ENCODE peak calls at places on chromosomes 13 and 19, in four cellular contexts. M is sigmoid colon, B is GM03348, N is fibroblast of the conjunctiva. O is an unnamed sample.

GRCh38 chr19:49506575-49507105 is 5.8 kb upstream of the FCGRT start:
- DNase-seq in B (peak), M (no peak), N (no peak), O (peak)

GRCh38 chr19:55080121-55080914 is 4.6 kb downstream of the EPS8L1 start:
- DNase-seq in B (peak), M (no peak), N (peak), O (peak)

GRCh38 chr19:38190061-38190460 is 34.0 kb downstream of the DPF1 start:
- DNase-seq in N (no peak), M (no peak), B (no peak), O (no peak)

GRCh38 chr19:38745316-38745715 is 1.0 kb upstream of the CAPN12 start:
- DNase-seq in M (no peak), B (no peak), N (no peak), O (peak)

GRCh38 chr13:105587786-105588185 is 947.7 kb downstream of the EFNB2 start:
- DNase-seq in B (no peak), N (no peak), M (no peak), O (no peak)

GRCh38 chr13:77386880-77387606 is 60.1 kb upstream of the MYCBP2 start:
- DNase-seq in M (no peak), N (no peak), B (peak), O (peak)

GRCh38 chr19:52307275-52307674 is 10.3 kb downstream of the ZNF480 start:
- DNase-seq in N (no peak), B (no peak), M (no peak), O (no peak)

GRCh38 chr13:41837668-41838067 is 123.2 kb downstream of the VWA8 start:
- DNase-seq in M (no peak), N (no peak), B (no peak), O (no peak)

GRCh38 chr13:97477824-97478223 is 43.9 kb downstream of the RAP2A start:
- DNase-seq in M (no peak), B (no peak), N (no peak), O (no peak)

GRCh38 chr19:52648336-52648990 is 10.3 kb upstream of the ZNF83 start:
- DNase-seq in B (peak), N (no peak), M (no peak), O (peak)

GRCh38 chr13:32010137-32010536 is 21.4 kb upstream of the FRY start:
- DNase-seq in N (no peak), M (no peak), B (peak), O (peak)

GRCh38 chr13:102892504-102892903 is 46.7 kb downstream of the ERCC5 start:
- DNase-seq in M (no peak), N (no peak), B (no peak), O (no peak)

GRCh38 chr13:79621902-79622301 is 140.9 kb downstream of the NDFIP2 start:
- DNase-seq in B (no peak), M (no peak), N (no peak), O (no peak)

GRCh38 chr19:14089662-14090508 is 666 bp downstream of the SAMD1 start:
- DNase-seq in N (no peak), M (no peak), B (peak), O (peak)

GRCh38 chr19:46766569-46767317 is 20.5 kb upstream of the STRN4 start:
- DNase-seq in N (no peak), M (peak), B (no peak), O (no peak)

GRCh38 chr19:41263042-41263849 is 926 bp upstream of the HNRNPUL1 start:
- DNase-seq in N (peak), B (peak), M (peak), O (peak)

GRCh38 chr13:111493468-111493867 is 173.0 kb downstream of the TEX29 start:
- DNase-seq in N (no peak), M (no peak), B (no peak), O (no peak)

GRCh38 chr19:57830071-57830602 is at the start of gene ZNF587B:
- DNase-seq in N (peak), B (no peak), M (peak), O (no peak)

GRCh38 chr19:27872370-27872769 is 1340.6 kb downstream of the UQCRFS1 start:
- DNase-seq in B (no peak), M (no peak), N (no peak), O (no peak)

GRCh38 chr13:48318714-48319457 is 15.3 kb downstream of the RB1 start:
- DNase-seq in B (no peak), N (no peak), M (peak), O (no peak)

GRCh38 chr13:94419304-94419943 is 60.1 kb downstream of the DCT start:
- DNase-seq in B (peak), N (peak), M (no peak), O (no peak)

GRCh38 chr13:57138988-57139387 is 1.7 kb upstream of the PRR20A start:
- DNase-seq in B (no peak), M (no peak), N (no peak), O (no peak)

GRCh38 chr13:41905600-41906254 is 55.2 kb downstream of the VWA8 start:
- DNase-seq in B (peak), M (no peak), N (peak), O (peak)

GRCh38 chr13:99176309-99177276 is 24.1 kb upstream of the UBAC2 start:
- DNase-seq in M (peak), B (peak), N (peak), O (peak)

GRCh38 chr13:67620665-67621064 is 390.5 kb upstream of the PCDH9 start:
- DNase-seq in M (no peak), N (no peak), B (no peak), O (no peak)

GRCh38 chr19:34305221-34306058 is 51.1 kb downstream of the GARRE1 start:
- DNase-seq in B (no peak), M (no peak), N (no peak), O (no peak)

GRCh38 chr13:106391271-106391670 is 144.2 kb downstream of the EFNB2 start:
- DNase-seq in M (no peak), B (no peak), N (no peak), O (no peak)

GRCh38 chr13:110576736-110577476 is 15.4 kb upstream of the RAB20 start:
- DNase-seq in B (no peak), N (no peak), M (no peak), O (no peak)

GRCh38 chr13:66657165-66657895 is 572.8 kb downstream of the PCDH9 start:
- DNase-seq in M (peak), B (peak), N (peak), O (peak)

GRCh38 chr19:31152906-31153305 is 196.3 kb downstream of the TSHZ3 start:
- DNase-seq in B (no peak), M (no peak), N (no peak), O (no peak)

GRCh38 chr13:33761744-33762143 is 56.2 kb upstream of the RFC3 start:
- DNase-seq in B (peak), N (no peak), M (no peak), O (peak)

GRCh38 chr19:5985098-5985783 is 7.3 kb upstream of the RANBP3 start:
- DNase-seq in N (no peak), B (peak), M (no peak), O (peak)

GRCh38 chr19:20279516-20279915 is 112.5 kb downstream of the ZNF486 start:
- DNase-seq in B (no peak), N (no peak), M (no peak), O (no peak)